ENCODE peak calls at places on chromosome 21, in four cellular contexts. One of them, this sample, is unnamed. For H3K9me3, the result is how much of the 10 kb centered on the place peaks cover.

GRCh38 chr21:15293251-15293650 is 228.5 kb upstream of the NRIP1 start:
- DNase-seq in stomach: no peak
- DNase-seq in colonic mucosa: no peak
- DNase-seq in naive thymus-derived CD4-positive, alpha-beta T cell: no peak
- DNase-seq in this sample: no peak

GRCh38 chr21:15121655-15122120 is 56.9 kb upstream of the NRIP1 start:
- DNase-seq in stomach: peak
- DNase-seq in naive thymus-derived CD4-positive, alpha-beta T cell: no peak
- DNase-seq in colonic mucosa: no peak
- DNase-seq in this sample: no peak

GRCh38 chr21:32256873-32257620 is 21.8 kb downstream of the MIS18A start:
- DNase-seq in colonic mucosa: peak
- DNase-seq in naive thymus-derived CD4-positive, alpha-beta T cell: no peak
- DNase-seq in stomach: peak
- DNase-seq in this sample: no peak

GRCh38 chr21:46002841-46003574 is 21.4 kb downstream of the COL6A1 start:
- DNase-seq in colonic mucosa: peak
- DNase-seq in naive thymus-derived CD4-positive, alpha-beta T cell: no peak
- DNase-seq in stomach: peak
- DNase-seq in this sample: no peak

GRCh38 chr21:36847189-36847588 is 119.3 kb downstream of the HLCS start:
- DNase-seq in colonic mucosa: no peak
- DNase-seq in naive thymus-derived CD4-positive, alpha-beta T cell: no peak
- DNase-seq in stomach: no peak
- DNase-seq in this sample: no peak

GRCh38 chr21:42672699-42673458 is 19.5 kb downstream of the PDE9A start:
- DNase-seq in colonic mucosa: no peak
- DNase-seq in naive thymus-derived CD4-positive, alpha-beta T cell: no peak
- DNase-seq in stomach: no peak
- DNase-seq in this sample: no peak

GRCh38 chr21:38774586-38775285 is 31.0 kb upstream of the ETS2 start:
- DNase-seq in naive thymus-derived CD4-positive, alpha-beta T cell: no peak
- DNase-seq in stomach: no peak
- DNase-seq in colonic mucosa: no peak
- DNase-seq in this sample: no peak

GRCh38 chr21:32687946-32688345 is 39.9 kb downstream of the SYNJ1 start:
- DNase-seq in stomach: no peak
- DNase-seq in colonic mucosa: no peak
- DNase-seq in naive thymus-derived CD4-positive, alpha-beta T cell: no peak
- DNase-seq in this sample: no peak

GRCh38 chr21:44800971-44801467 is 601 bp downstream of the UBE2G2 start:
- DNase-seq in stomach: no peak
- DNase-seq in naive thymus-derived CD4-positive, alpha-beta T cell: peak
- DNase-seq in colonic mucosa: peak
- DNase-seq in this sample: no peak

GRCh38 chr21:36097427-36098230 is 27.8 kb downstream of the CBR1 start:
- DNase-seq in colonic mucosa: no peak
- DNase-seq in naive thymus-derived CD4-positive, alpha-beta T cell: no peak
- DNase-seq in stomach: no peak
- DNase-seq in this sample: no peak

GRCh38 chr21:33018707-33019455 is 6.9 kb upstream of the OLIG2 start:
- DNase-seq in colonic mucosa: no peak
- DNase-seq in stomach: no peak
- DNase-seq in naive thymus-derived CD4-positive, alpha-beta T cell: no peak
- DNase-seq in this sample: no peak

GRCh38 chr21:45533731-45534571 is 8.3 kb downstream of the SLC19A1 start:
- DNase-seq in naive thymus-derived CD4-positive, alpha-beta T cell: peak
- DNase-seq in colonic mucosa: no peak
- DNase-seq in stomach: peak
- DNase-seq in this sample: no peak

GRCh38 chr21:38306407-38306806 is 49.6 kb downstream of the KCNJ15 start:
- DNase-seq in naive thymus-derived CD4-positive, alpha-beta T cell: peak
- DNase-seq in colonic mucosa: no peak
- DNase-seq in stomach: no peak
- DNase-seq in this sample: no peak

GRCh38 chr21:45478115-45478801 is 64.0 kb downstream of the SLC19A1 start:
- DNase-seq in stomach: peak
- DNase-seq in colonic mucosa: peak
- DNase-seq in naive thymus-derived CD4-positive, alpha-beta T cell: peak
- DNase-seq in this sample: peak

GRCh38 chr21:45970674-45971486 is 10.7 kb upstream of the COL6A1 start:
- DNase-seq in naive thymus-derived CD4-positive, alpha-beta T cell: no peak
- DNase-seq in stomach: no peak
- DNase-seq in colonic mucosa: no peak
- DNase-seq in this sample: no peak

GRCh38 chr21:43278359-43278758 is 109.6 kb downstream of the CRYAA start:
- DNase-seq in naive thymus-derived CD4-positive, alpha-beta T cell: no peak
- DNase-seq in stomach: no peak
- DNase-seq in colonic mucosa: no peak
- DNase-seq in this sample: no peak

GRCh38 chr21:46000182-46000730 is 18.7 kb downstream of the COL6A1 start:
- DNase-seq in colonic mucosa: peak
- DNase-seq in naive thymus-derived CD4-positive, alpha-beta T cell: no peak
- DNase-seq in stomach: no peak
- DNase-seq in this sample: no peak

GRCh38 chr21:45078877-45079281 is 4.5 kb downstream of the ADARB1 start:
- DNase-seq in colonic mucosa: no peak
- DNase-seq in stomach: peak
- DNase-seq in naive thymus-derived CD4-positive, alpha-beta T cell: peak
- DNase-seq in this sample: no peak

GRCh38 chr21:42997053-42997452 is 22.7 kb downstream of the PKNOX1 start:
- DNase-seq in stomach: no peak
- DNase-seq in colonic mucosa: peak
- DNase-seq in naive thymus-derived CD4-positive, alpha-beta T cell: no peak
- DNase-seq in this sample: no peak

GRCh38 chr21:45228171-45228641 is 59.5 kb downstream of the POFUT2 start:
- DNase-seq in colonic mucosa: no peak
- DNase-seq in naive thymus-derived CD4-positive, alpha-beta T cell: no peak
- DNase-seq in stomach: no peak
- DNase-seq in this sample: peak

GRCh38 chr21:33281101-33281652 is 15.0 kb downstream of the IL10RB start:
- DNase-seq in naive thymus-derived CD4-positive, alpha-beta T cell: no peak
- DNase-seq in colonic mucosa: no peak
- DNase-seq in stomach: no peak
- DNase-seq in this sample: no peak

GRCh38 chr21:36425286-36425685 is 40.1 kb downstream of the CHAF1B start:
- DNase-seq in naive thymus-derived CD4-positive, alpha-beta T cell: no peak
- DNase-seq in stomach: no peak
- DNase-seq in colonic mucosa: no peak
- DNase-seq in this sample: no peak

GRCh38 chr21:27681841-27682240 is 715.0 kb upstream of the ADAMTS5 start:
- DNase-seq in stomach: no peak
- DNase-seq in naive thymus-derived CD4-positive, alpha-beta T cell: no peak
- DNase-seq in colonic mucosa: no peak
- DNase-seq in this sample: no peak

GRCh38 chr21:46005481-46005881 is 23.9 kb downstream of the COL6A1 start:
- DNase-seq in colonic mucosa: peak
- DNase-seq in naive thymus-derived CD4-positive, alpha-beta T cell: no peak
- DNase-seq in stomach: peak
- DNase-seq in this sample: no peak

GRCh38 chr21:15430023-15430422 is 299.8 kb upstream of the USP25 start:
- DNase-seq in colonic mucosa: no peak
- DNase-seq in stomach: no peak
- DNase-seq in naive thymus-derived CD4-positive, alpha-beta T cell: no peak
- DNase-seq in this sample: no peak

GRCh38 chr21:45593162-45594022 is 50.1 kb upstream of the PCBP3 start:
- DNase-seq in naive thymus-derived CD4-positive, alpha-beta T cell: no peak
- DNase-seq in stomach: no peak
- DNase-seq in colonic mucosa: no peak
- DNase-seq in this sample: no peak

GRCh38 chr21:39802226-39802625 is 57.2 kb downstream of the IGSF5 start:
- DNase-seq in stomach: no peak
- DNase-seq in colonic mucosa: no peak
- DNase-seq in naive thymus-derived CD4-positive, alpha-beta T cell: no peak
- DNase-seq in this sample: no peak

GRCh38 chr21:39799178-39799577 is 54.2 kb downstream of the IGSF5 start:
- DNase-seq in colonic mucosa: no peak
- DNase-seq in naive thymus-derived CD4-positive, alpha-beta T cell: no peak
- DNase-seq in stomach: no peak
- DNase-seq in this sample: no peak

GRCh38 chr21:39804264-39804663 is 59.3 kb downstream of the IGSF5 start:
- DNase-seq in naive thymus-derived CD4-positive, alpha-beta T cell: no peak
- DNase-seq in stomach: no peak
- DNase-seq in colonic mucosa: no peak
- DNase-seq in this sample: no peak

GRCh38 chr21:39805983-39806382 is 61.0 kb downstream of the IGSF5 start:
- DNase-seq in colonic mucosa: no peak
- DNase-seq in naive thymus-derived CD4-positive, alpha-beta T cell: no peak
- DNase-seq in stomach: no peak
- DNase-seq in this sample: no peak

GRCh38 chr21:39803393-39803792 is 58.4 kb downstream of the IGSF5 start:
- DNase-seq in naive thymus-derived CD4-positive, alpha-beta T cell: no peak
- DNase-seq in colonic mucosa: no peak
- DNase-seq in stomach: no peak
- DNase-seq in this sample: no peak
- H3K9me3 ChIP-seq in naive thymus-derived CD4-positive, alpha-beta T cell: under half
- H3K9me3 ChIP-seq in colonic mucosa: under half
- H3K9me3 ChIP-seq in stomach: under half
- H3K9me3 ChIP-seq in this sample: under half

DNA sequence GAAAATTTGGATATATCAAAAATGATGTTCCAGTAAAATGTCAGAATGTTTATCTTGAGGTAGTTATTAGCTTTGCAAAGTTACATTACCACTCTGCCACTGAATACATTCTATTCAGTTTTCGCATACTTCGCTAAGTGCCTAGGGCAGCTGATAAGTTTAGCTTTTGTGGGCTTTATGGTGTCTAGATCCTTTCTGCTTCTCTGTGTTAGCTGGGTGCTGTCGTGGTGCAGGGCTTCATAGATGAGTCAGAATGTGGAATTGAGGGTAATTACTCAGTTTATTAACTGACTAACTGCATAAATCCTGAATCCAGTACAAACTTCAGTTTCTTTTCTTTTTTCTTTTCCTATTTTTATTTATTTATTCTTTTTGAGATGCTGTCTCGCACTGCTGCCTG is 21.5 kb downstream of the NCAM2 start:
- DNase-seq in naive thymus-derived CD4-positive, alpha-beta T cell: no peak
- DNase-seq in colonic mucosa: no peak
- DNase-seq in stomach: no peak
- DNase-seq in this sample: no peak
- H3K9me3 ChIP-seq in naive thymus-derived CD4-positive, alpha-beta T cell: under half
- H3K9me3 ChIP-seq in colonic mucosa: under half
- H3K9me3 ChIP-seq in stomach: under half
- H3K9me3 ChIP-seq in this sample: under half

GRCh38 chr21:31196724-31197123 is 147.3 kb downstream of the TIAM1 start:
- DNase-seq in naive thymus-derived CD4-positive, alpha-beta T cell: no peak
- DNase-seq in stomach: no peak
- DNase-seq in colonic mucosa: no peak
- DNase-seq in this sample: no peak
- H3K9me3 ChIP-seq in naive thymus-derived CD4-positive, alpha-beta T cell: under half
- H3K9me3 ChIP-seq in stomach: under half
- H3K9me3 ChIP-seq in colonic mucosa: under half
- H3K9me3 ChIP-seq in this sample: under half

DNA sequence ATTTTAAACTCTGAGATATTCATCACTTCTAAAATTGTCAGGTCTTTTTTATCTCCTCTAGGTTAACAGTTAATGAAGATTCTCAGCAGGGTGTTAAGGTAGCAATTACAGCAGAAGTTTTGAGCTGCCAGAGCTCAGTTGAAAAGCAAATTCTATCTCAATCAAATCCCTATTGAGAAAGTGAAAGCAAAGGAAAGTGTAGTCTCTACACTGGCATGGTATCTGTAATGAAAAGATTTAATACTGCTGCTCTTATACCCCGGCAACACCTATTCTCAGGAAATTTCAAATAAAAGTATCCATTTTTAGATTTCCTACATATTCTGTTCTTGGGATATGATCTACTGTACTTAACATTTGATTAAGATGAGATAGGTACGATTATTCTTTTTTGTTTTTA is 913.5 kb downstream of the MRPL39 start:
- DNase-seq in stomach: no peak
- DNase-seq in naive thymus-derived CD4-positive, alpha-beta T cell: no peak
- DNase-seq in colonic mucosa: no peak
- DNase-seq in this sample: no peak
- H3K9me3 ChIP-seq in stomach: under half
- H3K9me3 ChIP-seq in naive thymus-derived CD4-positive, alpha-beta T cell: under half
- H3K9me3 ChIP-seq in colonic mucosa: under half
- H3K9me3 ChIP-seq in this sample: under half

DNA sequence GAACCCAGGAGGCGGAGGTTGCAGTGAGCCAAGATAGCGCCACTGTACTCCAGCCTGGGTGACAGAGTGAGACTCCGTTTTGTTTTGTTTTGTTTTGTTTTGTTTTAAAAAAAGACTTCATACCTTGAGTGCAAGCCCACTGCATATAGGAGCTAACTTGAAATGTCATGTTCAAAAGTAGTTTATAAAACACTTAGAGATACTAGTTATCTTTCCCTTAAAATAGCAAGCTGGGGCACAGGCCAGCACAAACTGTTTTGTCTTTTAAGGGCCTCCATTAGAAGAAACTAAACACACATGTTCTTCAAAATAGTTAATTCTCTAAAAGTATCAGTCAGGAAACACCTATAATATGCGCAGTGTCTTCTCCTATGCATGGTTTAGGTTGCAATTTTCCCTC is 505.1 kb upstream of the TMPRSS15 start:
- DNase-seq in stomach: no peak
- DNase-seq in colonic mucosa: no peak
- DNase-seq in naive thymus-derived CD4-positive, alpha-beta T cell: no peak
- DNase-seq in this sample: no peak
- H3K9me3 ChIP-seq in stomach: under half
- H3K9me3 ChIP-seq in colonic mucosa: under half
- H3K9me3 ChIP-seq in naive thymus-derived CD4-positive, alpha-beta T cell: under half
- H3K9me3 ChIP-seq in this sample: under half

GRCh38 chr21:7951854-7952519 is 2569.4 kb upstream of the TPTE start:
- DNase-seq in stomach: no peak
- DNase-seq in colonic mucosa: no peak
- DNase-seq in naive thymus-derived CD4-positive, alpha-beta T cell: no peak
- DNase-seq in this sample: no peak
- H3K9me3 ChIP-seq in stomach: half or more
- H3K9me3 ChIP-seq in colonic mucosa: under half
- H3K9me3 ChIP-seq in naive thymus-derived CD4-positive, alpha-beta T cell: under half
- H3K9me3 ChIP-seq in this sample: half or more